ENCODE peak calls at places on chromosomes 3 and 15, in ten cellular contexts. Q, E, D, P, S, W, I, M, L and C are unnamed samples.

GRCh38 chr3:50529996-50530706 is 26.7 kb upstream of the CACNA2D2 start:
- DNase-seq in W (no peak), Q (no peak), E (no peak), M (no peak), S (no peak), L (no peak), P (no peak), D (no peak), I (no peak), C (no peak)

GRCh38 chr15:76866008-76866407 is 39.1 kb downstream of the SCAPER start:
- DNase-seq in W (no peak), M (no peak), S (no peak), D (no peak), I (no peak), P (peak), Q (no peak), E (no peak), L (no peak), C (no peak)

GRCh38 chr3:54046677-54047214 is 75.6 kb upstream of the CACNA2D3 start:
- DNase-seq in L (no peak), P (peak), E (no peak), Q (no peak), S (peak), D (no peak), I (no peak), M (peak), W (no peak), C (no peak)

GRCh38 chr3:174417568-174417967 is 441.6 kb upstream of the NAALADL2 start:
- DNase-seq in I (no peak), P (no peak), D (no peak), E (no peak), W (no peak), M (no peak), S (no peak), Q (no peak), L (no peak), C (no peak)

GRCh38 chr3:68060186-68060585 is 405.8 kb upstream of the SUCLG2 start:
- DNase-seq in I (no peak), D (no peak), L (no peak), M (no peak), Q (no peak), W (no peak), S (no peak), E (no peak), P (no peak), C (no peak)

GRCh38 chr3:141876891-141877561 is 583 bp downstream of the ATP1B3 start:
- DNase-seq in I (peak), M (peak), Q (peak), P (peak), L (no peak), E (peak), S (peak), W (peak), D (peak), C (peak)

GRCh38 chr3:197458179-197458707 is 97.5 kb downstream of the BDH1 start:
- DNase-seq in I (no peak), M (no peak), D (no peak), P (peak), W (peak), L (no peak), S (no peak), E (no peak), Q (no peak), C (peak)

GRCh38 chr3:138440596-138440995 is 6.2 kb downstream of the ESYT3 start:
- DNase-seq in P (no peak), I (no peak), Q (no peak), D (no peak), W (no peak), L (no peak), S (no peak), M (no peak), E (no peak), C (no peak)

GRCh38 chr15:98809273-98809672 is 160.9 kb downstream of the IGF1R start:
- DNase-seq in I (no peak), S (no peak), M (no peak), Q (no peak), D (no peak), L (no peak), W (no peak), E (no peak), P (no peak), C (no peak)

GRCh38 chr15:31264534-31265089 is 62.0 kb upstream of the KLF13 start:
- DNase-seq in Q (no peak), P (no peak), W (no peak), E (no peak), M (no peak), D (no peak), L (no peak), I (no peak), S (no peak), C (no peak)

GRCh38 chr15:35304389-35304788 is 219.3 kb upstream of the NANOGP8 start:
- DNase-seq in L (no peak), W (no peak), Q (no peak), D (no peak), M (no peak), E (no peak), P (no peak), S (no peak), I (no peak), C (no peak)